ENCODE peak calls at places on chromosomes 6 and 20, in nine cellular contexts. One of them, this sample, is unnamed.

GRCh38 chr6:31541059-31541657 is 645 bp downstream of the DDX39B start:
- DNase-seq in NCI-H1417: peak; percentile 49
- DNase-seq in astrocyte of the spinal cord: peak; percentile 53
- DNase-seq in AG09309: no peak
- DNase-seq in omental fat pad: peak; percentile 54
- DNase-seq in occipital lobe: no peak
- DNase-seq in GM12891: no peak
- DNase-seq in uterus: no peak
- DNase-seq in psoas muscle: peak; percentile 61
- DNase-seq in this sample: no peak

GRCh38 chr20:53839423-53840176 is 230.8 kb downstream of the BCAS1 start:
- DNase-seq in GM12891: no peak
- DNase-seq in AG09309: no peak
- DNase-seq in occipital lobe: no peak
- DNase-seq in psoas muscle: no peak
- DNase-seq in omental fat pad: no peak
- DNase-seq in NCI-H1417: no peak
- DNase-seq in uterus: no peak
- DNase-seq in astrocyte of the spinal cord: no peak
- DNase-seq in this sample: peak; percentile 64

GRCh38 chr6:35064508-35065440 is 76.4 kb downstream of the TCP11 start:
- DNase-seq in GM12891: no peak
- DNase-seq in psoas muscle: peak; percentile 26
- DNase-seq in AG09309: no peak
- DNase-seq in astrocyte of the spinal cord: no peak
- DNase-seq in uterus: no peak
- DNase-seq in occipital lobe: no peak
- DNase-seq in NCI-H1417: no peak
- DNase-seq in omental fat pad: no peak
- DNase-seq in this sample: no peak

GRCh38 chr6:35731414-35731735 is 5.5 kb upstream of the ARMC12 start:
- DNase-seq in uterus: peak; percentile 98
- DNase-seq in psoas muscle: peak; percentile 98
- DNase-seq in AG09309: no peak
- DNase-seq in NCI-H1417: peak; percentile 92
- DNase-seq in astrocyte of the spinal cord: peak; percentile 90
- DNase-seq in occipital lobe: peak; percentile 81
- DNase-seq in GM12891: peak; percentile 88
- DNase-seq in omental fat pad: peak; percentile 99
- DNase-seq in this sample: peak; percentile 100

GRCh38 chr6:27295301-27296079 is 16.6 kb downstream of the POM121L2 start:
- DNase-seq in omental fat pad: no peak
- DNase-seq in GM12891: no peak
- DNase-seq in astrocyte of the spinal cord: peak; percentile 64
- DNase-seq in uterus: no peak
- DNase-seq in AG09309: peak; percentile 20
- DNase-seq in occipital lobe: no peak
- DNase-seq in psoas muscle: no peak
- DNase-seq in NCI-H1417: no peak
- DNase-seq in this sample: no peak

GRCh38 chr20:47071646-47072185 is 177.1 kb downstream of the EYA2 start:
- DNase-seq in astrocyte of the spinal cord: no peak
- DNase-seq in psoas muscle: no peak
- DNase-seq in AG09309: no peak
- DNase-seq in GM12891: no peak
- DNase-seq in omental fat pad: no peak
- DNase-seq in occipital lobe: no peak
- DNase-seq in uterus: no peak
- DNase-seq in NCI-H1417: no peak
- DNase-seq in this sample: no peak

GRCh38 chr20:61756446-61756845 is 309.2 kb downstream of the TAF4 start:
- DNase-seq in omental fat pad: no peak
- DNase-seq in occipital lobe: no peak
- DNase-seq in astrocyte of the spinal cord: no peak
- DNase-seq in psoas muscle: peak; percentile 16
- DNase-seq in AG09309: no peak
- DNase-seq in uterus: no peak
- DNase-seq in NCI-H1417: no peak
- DNase-seq in GM12891: no peak
- DNase-seq in this sample: peak; percentile 9

GRCh38 chr6:112153926-112154621 is 66.7 kb downstream of the FAM229B start:
- DNase-seq in AG09309: no peak
- DNase-seq in omental fat pad: no peak
- DNase-seq in uterus: no peak
- DNase-seq in NCI-H1417: no peak
- DNase-seq in GM12891: no peak
- DNase-seq in psoas muscle: no peak
- DNase-seq in astrocyte of the spinal cord: peak; percentile 41
- DNase-seq in occipital lobe: no peak
- DNase-seq in this sample: no peak

GRCh38 chr6:30787954-30788353 is 43.6 kb upstream of the IER3 start:
- DNase-seq in NCI-H1417: no peak
- DNase-seq in uterus: no peak
- DNase-seq in GM12891: no peak
- DNase-seq in astrocyte of the spinal cord: peak; percentile 76
- DNase-seq in psoas muscle: no peak
- DNase-seq in omental fat pad: no peak
- DNase-seq in AG09309: no peak
- DNase-seq in occipital lobe: no peak
- DNase-seq in this sample: peak; percentile 30

GRCh38 chr20:49644980-49645565 is 68.6 kb downstream of the B4GALT5 start:
- DNase-seq in occipital lobe: no peak
- DNase-seq in psoas muscle: no peak
- DNase-seq in AG09309: no peak
- DNase-seq in astrocyte of the spinal cord: no peak
- DNase-seq in omental fat pad: no peak
- DNase-seq in uterus: no peak
- DNase-seq in GM12891: no peak
- DNase-seq in NCI-H1417: no peak
- DNase-seq in this sample: no peak